ENCODE peak calls at places on chromosomes 11 and 22, in nine cellular contexts. One of them, this sample, is unnamed.

GRCh38 chr11:88318017-88318416 is 19.5 kb downstream of the CTSC start:
- DNase-seq in NCI-H460: no peak
- DNase-seq in activated CD8-positive, alpha-beta memory T cell treated with anti-CD3 and anti-CD28 coated beads, Interleukin-2, amount 10 ng/mL, durations not matched to agents 7 days and 5 days: no peak
- DNase-seq in CD4-positive, alpha-beta T cell: no peak
- DNase-seq in IMR-90: no peak
- DNase-seq in stimulated activated CD4-positive, alpha-beta T cell treated with anti-CD3 and anti-CD28 coated beads, Interleukin-1b, Interleukin-23, amount 100 ng/mL, for 1 hour: no peak
- DNase-seq in SW480: no peak
- DNase-seq in effector memory CD4-positive, alpha-beta T cell: no peak
- DNase-seq in dermis blood vessel endothelial cell: no peak
- DNase-seq in this sample: no peak

GRCh38 chr22:41327124-41327523 is 25.8 kb downstream of the ZC3H7B start:
- DNase-seq in activated CD8-positive, alpha-beta memory T cell treated with anti-CD3 and anti-CD28 coated beads, Interleukin-2, amount 10 ng/mL, durations not matched to agents 7 days and 5 days: no peak
- DNase-seq in NCI-H460: no peak
- DNase-seq in effector memory CD4-positive, alpha-beta T cell: no peak
- DNase-seq in CD4-positive, alpha-beta T cell: no peak
- DNase-seq in stimulated activated CD4-positive, alpha-beta T cell treated with anti-CD3 and anti-CD28 coated beads, Interleukin-1b, Interleukin-23, amount 100 ng/mL, for 1 hour: no peak
- DNase-seq in IMR-90: no peak
- DNase-seq in SW480: no peak
- DNase-seq in dermis blood vessel endothelial cell: peak; percentile 68
- DNase-seq in this sample: no peak

GRCh38 chr11:61173456-61173855 is 12.2 kb upstream of the VPS37C start:
- DNase-seq in activated CD8-positive, alpha-beta memory T cell treated with anti-CD3 and anti-CD28 coated beads, Interleukin-2, amount 10 ng/mL, durations not matched to agents 7 days and 5 days: no peak
- DNase-seq in CD4-positive, alpha-beta T cell: no peak
- DNase-seq in NCI-H460: no peak
- DNase-seq in stimulated activated CD4-positive, alpha-beta T cell treated with anti-CD3 and anti-CD28 coated beads, Interleukin-1b, Interleukin-23, amount 100 ng/mL, for 1 hour: no peak
- DNase-seq in IMR-90: peak; percentile 34
- DNase-seq in effector memory CD4-positive, alpha-beta T cell: no peak
- DNase-seq in SW480: no peak
- DNase-seq in dermis blood vessel endothelial cell: peak; percentile 50
- DNase-seq in this sample: no peak

GRCh38 chr11:71082454-71082853 is 169.9 kb downstream of the SHANK2 start:
- DNase-seq in IMR-90: no peak
- DNase-seq in NCI-H460: no peak
- DNase-seq in CD4-positive, alpha-beta T cell: no peak
- DNase-seq in dermis blood vessel endothelial cell: no peak
- DNase-seq in activated CD8-positive, alpha-beta memory T cell treated with anti-CD3 and anti-CD28 coated beads, Interleukin-2, amount 10 ng/mL, durations not matched to agents 7 days and 5 days: no peak
- DNase-seq in stimulated activated CD4-positive, alpha-beta T cell treated with anti-CD3 and anti-CD28 coated beads, Interleukin-1b, Interleukin-23, amount 100 ng/mL, for 1 hour: no peak
- DNase-seq in SW480: no peak
- DNase-seq in effector memory CD4-positive, alpha-beta T cell: no peak
- DNase-seq in this sample: no peak

GRCh38 chr11:2525941-2526807 is 81.4 kb downstream of the KCNQ1 start:
- DNase-seq in dermis blood vessel endothelial cell: no peak
- DNase-seq in NCI-H460: no peak
- DNase-seq in activated CD8-positive, alpha-beta memory T cell treated with anti-CD3 and anti-CD28 coated beads, Interleukin-2, amount 10 ng/mL, durations not matched to agents 7 days and 5 days: no peak
- DNase-seq in IMR-90: no peak
- DNase-seq in stimulated activated CD4-positive, alpha-beta T cell treated with anti-CD3 and anti-CD28 coated beads, Interleukin-1b, Interleukin-23, amount 100 ng/mL, for 1 hour: no peak
- DNase-seq in CD4-positive, alpha-beta T cell: no peak
- DNase-seq in SW480: no peak
- DNase-seq in effector memory CD4-positive, alpha-beta T cell: no peak
- DNase-seq in this sample: peak; percentile 61

GRCh38 chr11:65884716-65885092 is 3.6 kb downstream of the FIBP start:
- DNase-seq in activated CD8-positive, alpha-beta memory T cell treated with anti-CD3 and anti-CD28 coated beads, Interleukin-2, amount 10 ng/mL, durations not matched to agents 7 days and 5 days: peak; percentile 87
- DNase-seq in dermis blood vessel endothelial cell: peak; percentile 91
- DNase-seq in effector memory CD4-positive, alpha-beta T cell: peak; percentile 67
- DNase-seq in CD4-positive, alpha-beta T cell: peak; percentile 80
- DNase-seq in NCI-H460: peak; percentile 63
- DNase-seq in IMR-90: peak; percentile 65
- DNase-seq in SW480: peak; percentile 70
- DNase-seq in stimulated activated CD4-positive, alpha-beta T cell treated with anti-CD3 and anti-CD28 coated beads, Interleukin-1b, Interleukin-23, amount 100 ng/mL, for 1 hour: peak; percentile 67
- DNase-seq in this sample: no peak

GRCh38 chr11:60121259-60121658 is 32.8 kb downstream of the MS4A2 start:
- DNase-seq in CD4-positive, alpha-beta T cell: no peak
- DNase-seq in SW480: no peak
- DNase-seq in activated CD8-positive, alpha-beta memory T cell treated with anti-CD3 and anti-CD28 coated beads, Interleukin-2, amount 10 ng/mL, durations not matched to agents 7 days and 5 days: no peak
- DNase-seq in dermis blood vessel endothelial cell: no peak
- DNase-seq in NCI-H460: no peak
- DNase-seq in effector memory CD4-positive, alpha-beta T cell: no peak
- DNase-seq in IMR-90: no peak
- DNase-seq in stimulated activated CD4-positive, alpha-beta T cell treated with anti-CD3 and anti-CD28 coated beads, Interleukin-1b, Interleukin-23, amount 100 ng/mL, for 1 hour: no peak
- DNase-seq in this sample: no peak

GRCh38 chr22:39277135-39277607 is 32.4 kb upstream of the PDGFB start:
- DNase-seq in SW480: no peak
- DNase-seq in effector memory CD4-positive, alpha-beta T cell: no peak
- DNase-seq in IMR-90: peak; percentile 92
- DNase-seq in dermis blood vessel endothelial cell: no peak
- DNase-seq in activated CD8-positive, alpha-beta memory T cell treated with anti-CD3 and anti-CD28 coated beads, Interleukin-2, amount 10 ng/mL, durations not matched to agents 7 days and 5 days: no peak
- DNase-seq in CD4-positive, alpha-beta T cell: no peak
- DNase-seq in NCI-H460: no peak
- DNase-seq in stimulated activated CD4-positive, alpha-beta T cell treated with anti-CD3 and anti-CD28 coated beads, Interleukin-1b, Interleukin-23, amount 100 ng/mL, for 1 hour: no peak
- DNase-seq in this sample: no peak

GRCh38 chr11:69848196-69848595 is 29.0 kb upstream of the FGF3 start:
- DNase-seq in NCI-H460: no peak
- DNase-seq in effector memory CD4-positive, alpha-beta T cell: no peak
- DNase-seq in SW480: no peak
- DNase-seq in dermis blood vessel endothelial cell: peak; percentile 16
- DNase-seq in IMR-90: peak; percentile 32
- DNase-seq in stimulated activated CD4-positive, alpha-beta T cell treated with anti-CD3 and anti-CD28 coated beads, Interleukin-1b, Interleukin-23, amount 100 ng/mL, for 1 hour: no peak
- DNase-seq in activated CD8-positive, alpha-beta memory T cell treated with anti-CD3 and anti-CD28 coated beads, Interleukin-2, amount 10 ng/mL, durations not matched to agents 7 days and 5 days: no peak
- DNase-seq in CD4-positive, alpha-beta T cell: no peak
- DNase-seq in this sample: no peak

GRCh38 chr22:20946080-20946986 is 20.7 kb upstream of the AIFM3 start:
- DNase-seq in activated CD8-positive, alpha-beta memory T cell treated with anti-CD3 and anti-CD28 coated beads, Interleukin-2, amount 10 ng/mL, durations not matched to agents 7 days and 5 days: no peak
- DNase-seq in CD4-positive, alpha-beta T cell: no peak
- DNase-seq in SW480: no peak
- DNase-seq in dermis blood vessel endothelial cell: peak; percentile 83
- DNase-seq in IMR-90: peak; percentile 34
- DNase-seq in effector memory CD4-positive, alpha-beta T cell: no peak
- DNase-seq in NCI-H460: no peak
- DNase-seq in stimulated activated CD4-positive, alpha-beta T cell treated with anti-CD3 and anti-CD28 coated beads, Interleukin-1b, Interleukin-23, amount 100 ng/mL, for 1 hour: no peak
- DNase-seq in this sample: no peak

GRCh38 chr22:38233427-38233826 is 31.6 kb downstream of the MAFF start:
- DNase-seq in effector memory CD4-positive, alpha-beta T cell: no peak
- DNase-seq in dermis blood vessel endothelial cell: peak; percentile 79
- DNase-seq in CD4-positive, alpha-beta T cell: no peak
- DNase-seq in stimulated activated CD4-positive, alpha-beta T cell treated with anti-CD3 and anti-CD28 coated beads, Interleukin-1b, Interleukin-23, amount 100 ng/mL, for 1 hour: no peak
- DNase-seq in IMR-90: peak; percentile 45
- DNase-seq in activated CD8-positive, alpha-beta memory T cell treated with anti-CD3 and anti-CD28 coated beads, Interleukin-2, amount 10 ng/mL, durations not matched to agents 7 days and 5 days: no peak
- DNase-seq in NCI-H460: no peak
- DNase-seq in SW480: no peak
- DNase-seq in this sample: no peak

GRCh38 chr11:111427471-111427912 is 48.4 kb upstream of the POU2AF1 start:
- DNase-seq in SW480: no peak
- DNase-seq in CD4-positive, alpha-beta T cell: no peak
- DNase-seq in IMR-90: no peak
- DNase-seq in stimulated activated CD4-positive, alpha-beta T cell treated with anti-CD3 and anti-CD28 coated beads, Interleukin-1b, Interleukin-23, amount 100 ng/mL, for 1 hour: no peak
- DNase-seq in NCI-H460: no peak
- DNase-seq in dermis blood vessel endothelial cell: peak; percentile 42
- DNase-seq in activated CD8-positive, alpha-beta memory T cell treated with anti-CD3 and anti-CD28 coated beads, Interleukin-2, amount 10 ng/mL, durations not matched to agents 7 days and 5 days: no peak
- DNase-seq in effector memory CD4-positive, alpha-beta T cell: no peak
- DNase-seq in this sample: no peak

GRCh38 chr22:25745341-25746011 is 3.5 kb downstream of the MYO18B start:
- DNase-seq in NCI-H460: no peak
- DNase-seq in dermis blood vessel endothelial cell: no peak
- DNase-seq in IMR-90: peak; percentile 58
- DNase-seq in activated CD8-positive, alpha-beta memory T cell treated with anti-CD3 and anti-CD28 coated beads, Interleukin-2, amount 10 ng/mL, durations not matched to agents 7 days and 5 days: no peak
- DNase-seq in SW480: no peak
- DNase-seq in CD4-positive, alpha-beta T cell: no peak
- DNase-seq in effector memory CD4-positive, alpha-beta T cell: no peak
- DNase-seq in stimulated activated CD4-positive, alpha-beta T cell treated with anti-CD3 and anti-CD28 coated beads, Interleukin-1b, Interleukin-23, amount 100 ng/mL, for 1 hour: no peak
- DNase-seq in this sample: no peak

GRCh38 chr11:9219572-9219971 is 45.6 kb downstream of the DENND5A start:
- DNase-seq in stimulated activated CD4-positive, alpha-beta T cell treated with anti-CD3 and anti-CD28 coated beads, Interleukin-1b, Interleukin-23, amount 100 ng/mL, for 1 hour: no peak
- DNase-seq in activated CD8-positive, alpha-beta memory T cell treated with anti-CD3 and anti-CD28 coated beads, Interleukin-2, amount 10 ng/mL, durations not matched to agents 7 days and 5 days: no peak
- DNase-seq in NCI-H460: no peak
- DNase-seq in SW480: no peak
- DNase-seq in dermis blood vessel endothelial cell: no peak
- DNase-seq in effector memory CD4-positive, alpha-beta T cell: no peak
- DNase-seq in CD4-positive, alpha-beta T cell: no peak
- DNase-seq in IMR-90: peak; percentile 80
- DNase-seq in this sample: no peak

GRCh38 chr11:60960405-60960804 is 8.4 kb upstream of the SLC15A3 start:
- DNase-seq in IMR-90: no peak
- DNase-seq in dermis blood vessel endothelial cell: no peak
- DNase-seq in SW480: no peak
- DNase-seq in stimulated activated CD4-positive, alpha-beta T cell treated with anti-CD3 and anti-CD28 coated beads, Interleukin-1b, Interleukin-23, amount 100 ng/mL, for 1 hour: no peak
- DNase-seq in CD4-positive, alpha-beta T cell: no peak
- DNase-seq in activated CD8-positive, alpha-beta memory T cell treated with anti-CD3 and anti-CD28 coated beads, Interleukin-2, amount 10 ng/mL, durations not matched to agents 7 days and 5 days: no peak
- DNase-seq in effector memory CD4-positive, alpha-beta T cell: no peak
- DNase-seq in NCI-H460: no peak
- DNase-seq in this sample: no peak

GRCh38 chr22:37472418-37473006 is 13.7 kb downstream of the MFNG start:
- DNase-seq in CD4-positive, alpha-beta T cell: peak; percentile 48
- DNase-seq in dermis blood vessel endothelial cell: peak; percentile 62
- DNase-seq in stimulated activated CD4-positive, alpha-beta T cell treated with anti-CD3 and anti-CD28 coated beads, Interleukin-1b, Interleukin-23, amount 100 ng/mL, for 1 hour: peak; percentile 18
- DNase-seq in IMR-90: peak; percentile 28
- DNase-seq in SW480: peak; percentile 49
- DNase-seq in activated CD8-positive, alpha-beta memory T cell treated with anti-CD3 and anti-CD28 coated beads, Interleukin-2, amount 10 ng/mL, durations not matched to agents 7 days and 5 days: peak; percentile 57
- DNase-seq in effector memory CD4-positive, alpha-beta T cell: no peak
- DNase-seq in NCI-H460: no peak
- DNase-seq in this sample: peak; percentile 67

GRCh38 chr11:22521226-22521625 is 104.4 kb downstream of the FANCF start:
- DNase-seq in dermis blood vessel endothelial cell: no peak
- DNase-seq in NCI-H460: no peak
- DNase-seq in effector memory CD4-positive, alpha-beta T cell: no peak
- DNase-seq in CD4-positive, alpha-beta T cell: no peak
- DNase-seq in SW480: peak; percentile 22
- DNase-seq in activated CD8-positive, alpha-beta memory T cell treated with anti-CD3 and anti-CD28 coated beads, Interleukin-2, amount 10 ng/mL, durations not matched to agents 7 days and 5 days: no peak
- DNase-seq in stimulated activated CD4-positive, alpha-beta T cell treated with anti-CD3 and anti-CD28 coated beads, Interleukin-1b, Interleukin-23, amount 100 ng/mL, for 1 hour: no peak
- DNase-seq in IMR-90: peak; percentile 48
- DNase-seq in this sample: no peak

GRCh38 chr22:50569896-50570535 is 7.3 kb upstream of the SYCE3 start:
- DNase-seq in CD4-positive, alpha-beta T cell: no peak
- DNase-seq in effector memory CD4-positive, alpha-beta T cell: no peak
- DNase-seq in activated CD8-positive, alpha-beta memory T cell treated with anti-CD3 and anti-CD28 coated beads, Interleukin-2, amount 10 ng/mL, durations not matched to agents 7 days and 5 days: no peak
- DNase-seq in NCI-H460: no peak
- DNase-seq in SW480: no peak
- DNase-seq in IMR-90: no peak
- DNase-seq in dermis blood vessel endothelial cell: no peak
- DNase-seq in stimulated activated CD4-positive, alpha-beta T cell treated with anti-CD3 and anti-CD28 coated beads, Interleukin-1b, Interleukin-23, amount 100 ng/mL, for 1 hour: no peak
- DNase-seq in this sample: no peak

GRCh38 chr11:66842501-66842895 is 743 bp upstream of the RCE1 start:
- DNase-seq in SW480: no peak
- DNase-seq in CD4-positive, alpha-beta T cell: no peak
- DNase-seq in activated CD8-positive, alpha-beta memory T cell treated with anti-CD3 and anti-CD28 coated beads, Interleukin-2, amount 10 ng/mL, durations not matched to agents 7 days and 5 days: no peak
- DNase-seq in effector memory CD4-positive, alpha-beta T cell: no peak
- DNase-seq in dermis blood vessel endothelial cell: no peak
- DNase-seq in NCI-H460: no peak
- DNase-seq in stimulated activated CD4-positive, alpha-beta T cell treated with anti-CD3 and anti-CD28 coated beads, Interleukin-1b, Interleukin-23, amount 100 ng/mL, for 1 hour: no peak
- DNase-seq in IMR-90: no peak
- DNase-seq in this sample: no peak

GRCh38 chr11:76669901-76670474 is 559 bp downstream of the LRRC32 start:
- DNase-seq in stimulated activated CD4-positive, alpha-beta T cell treated with anti-CD3 and anti-CD28 coated beads, Interleukin-1b, Interleukin-23, amount 100 ng/mL, for 1 hour: no peak
- DNase-seq in activated CD8-positive, alpha-beta memory T cell treated with anti-CD3 and anti-CD28 coated beads, Interleukin-2, amount 10 ng/mL, durations not matched to agents 7 days and 5 days: no peak
- DNase-seq in NCI-H460: no peak
- DNase-seq in CD4-positive, alpha-beta T cell: no peak
- DNase-seq in SW480: no peak
- DNase-seq in IMR-90: peak; percentile 88
- DNase-seq in dermis blood vessel endothelial cell: peak; percentile 82
- DNase-seq in effector memory CD4-positive, alpha-beta T cell: no peak
- DNase-seq in this sample: peak; percentile 51

GRCh38 chr11:71473793-71474080 is 20.7 kb downstream of the NADSYN1 start:
- DNase-seq in IMR-90: no peak
- DNase-seq in NCI-H460: no peak
- DNase-seq in SW480: no peak
- DNase-seq in stimulated activated CD4-positive, alpha-beta T cell treated with anti-CD3 and anti-CD28 coated beads, Interleukin-1b, Interleukin-23, amount 100 ng/mL, for 1 hour: no peak
- DNase-seq in dermis blood vessel endothelial cell: no peak
- DNase-seq in effector memory CD4-positive, alpha-beta T cell: no peak
- DNase-seq in activated CD8-positive, alpha-beta memory T cell treated with anti-CD3 and anti-CD28 coated beads, Interleukin-2, amount 10 ng/mL, durations not matched to agents 7 days and 5 days: no peak
- DNase-seq in CD4-positive, alpha-beta T cell: no peak
- DNase-seq in this sample: no peak

GRCh38 chr11:20066013-20066782 is 94.1 kb downstream of the DBX1 start:
- DNase-seq in activated CD8-positive, alpha-beta memory T cell treated with anti-CD3 and anti-CD28 coated beads, Interleukin-2, amount 10 ng/mL, durations not matched to agents 7 days and 5 days: no peak
- DNase-seq in SW480: no peak
- DNase-seq in CD4-positive, alpha-beta T cell: no peak
- DNase-seq in effector memory CD4-positive, alpha-beta T cell: no peak
- DNase-seq in stimulated activated CD4-positive, alpha-beta T cell treated with anti-CD3 and anti-CD28 coated beads, Interleukin-1b, Interleukin-23, amount 100 ng/mL, for 1 hour: no peak
- DNase-seq in IMR-90: no peak
- DNase-seq in NCI-H460: no peak
- DNase-seq in dermis blood vessel endothelial cell: peak; percentile 91
- DNase-seq in this sample: no peak

GRCh38 chr22:48975886-48976285 is 851.8 kb downstream of the BRD1 start:
- DNase-seq in NCI-H460: no peak
- DNase-seq in CD4-positive, alpha-beta T cell: no peak
- DNase-seq in dermis blood vessel endothelial cell: no peak
- DNase-seq in stimulated activated CD4-positive, alpha-beta T cell treated with anti-CD3 and anti-CD28 coated beads, Interleukin-1b, Interleukin-23, amount 100 ng/mL, for 1 hour: no peak
- DNase-seq in activated CD8-positive, alpha-beta memory T cell treated with anti-CD3 and anti-CD28 coated beads, Interleukin-2, amount 10 ng/mL, durations not matched to agents 7 days and 5 days: no peak
- DNase-seq in IMR-90: no peak
- DNase-seq in effector memory CD4-positive, alpha-beta T cell: no peak
- DNase-seq in SW480: no peak
- DNase-seq in this sample: no peak

GRCh38 chr11:47967577-47968230 is 12.7 kb upstream of the PTPRJ start:
- DNase-seq in dermis blood vessel endothelial cell: no peak
- DNase-seq in activated CD8-positive, alpha-beta memory T cell treated with anti-CD3 and anti-CD28 coated beads, Interleukin-2, amount 10 ng/mL, durations not matched to agents 7 days and 5 days: no peak
- DNase-seq in NCI-H460: no peak
- DNase-seq in stimulated activated CD4-positive, alpha-beta T cell treated with anti-CD3 and anti-CD28 coated beads, Interleukin-1b, Interleukin-23, amount 100 ng/mL, for 1 hour: no peak
- DNase-seq in CD4-positive, alpha-beta T cell: no peak
- DNase-seq in SW480: no peak
- DNase-seq in effector memory CD4-positive, alpha-beta T cell: no peak
- DNase-seq in IMR-90: peak; percentile 32
- DNase-seq in this sample: no peak

GRCh38 chr11:128772814-128773213 is 78.9 kb downstream of the FLI1 start:
- DNase-seq in CD4-positive, alpha-beta T cell: peak; percentile 34
- DNase-seq in NCI-H460: no peak
- DNase-seq in stimulated activated CD4-positive, alpha-beta T cell treated with anti-CD3 and anti-CD28 coated beads, Interleukin-1b, Interleukin-23, amount 100 ng/mL, for 1 hour: no peak
- DNase-seq in activated CD8-positive, alpha-beta memory T cell treated with anti-CD3 and anti-CD28 coated beads, Interleukin-2, amount 10 ng/mL, durations not matched to agents 7 days and 5 days: peak; percentile 54
- DNase-seq in effector memory CD4-positive, alpha-beta T cell: peak; percentile 50
- DNase-seq in SW480: no peak
- DNase-seq in dermis blood vessel endothelial cell: peak; percentile 52
- DNase-seq in IMR-90: no peak
- DNase-seq in this sample: peak; percentile 80

GRCh38 chr11:96219981-96220623 is 122.9 kb downstream of the MAML2 start:
- DNase-seq in activated CD8-positive, alpha-beta memory T cell treated with anti-CD3 and anti-CD28 coated beads, Interleukin-2, amount 10 ng/mL, durations not matched to agents 7 days and 5 days: no peak
- DNase-seq in IMR-90: peak; percentile 62
- DNase-seq in dermis blood vessel endothelial cell: peak; percentile 68
- DNase-seq in stimulated activated CD4-positive, alpha-beta T cell treated with anti-CD3 and anti-CD28 coated beads, Interleukin-1b, Interleukin-23, amount 100 ng/mL, for 1 hour: no peak
- DNase-seq in NCI-H460: peak; percentile 79
- DNase-seq in CD4-positive, alpha-beta T cell: no peak
- DNase-seq in effector memory CD4-positive, alpha-beta T cell: no peak
- DNase-seq in SW480: no peak
- DNase-seq in this sample: no peak

GRCh38 chr11:19595840-19596751 is 116.5 kb upstream of the NAV2 start:
- DNase-seq in activated CD8-positive, alpha-beta memory T cell treated with anti-CD3 and anti-CD28 coated beads, Interleukin-2, amount 10 ng/mL, durations not matched to agents 7 days and 5 days: no peak
- DNase-seq in CD4-positive, alpha-beta T cell: no peak
- DNase-seq in SW480: no peak
- DNase-seq in effector memory CD4-positive, alpha-beta T cell: no peak
- DNase-seq in dermis blood vessel endothelial cell: peak; percentile 80
- DNase-seq in NCI-H460: no peak
- DNase-seq in IMR-90: peak; percentile 90
- DNase-seq in stimulated activated CD4-positive, alpha-beta T cell treated with anti-CD3 and anti-CD28 coated beads, Interleukin-1b, Interleukin-23, amount 100 ng/mL, for 1 hour: no peak
- DNase-seq in this sample: no peak

GRCh38 chr22:38862375-38863329 is 9.4 kb downstream of the CBX6 start:
- DNase-seq in IMR-90: no peak
- DNase-seq in CD4-positive, alpha-beta T cell: no peak
- DNase-seq in SW480: no peak
- DNase-seq in effector memory CD4-positive, alpha-beta T cell: no peak
- DNase-seq in activated CD8-positive, alpha-beta memory T cell treated with anti-CD3 and anti-CD28 coated beads, Interleukin-2, amount 10 ng/mL, durations not matched to agents 7 days and 5 days: no peak
- DNase-seq in stimulated activated CD4-positive, alpha-beta T cell treated with anti-CD3 and anti-CD28 coated beads, Interleukin-1b, Interleukin-23, amount 100 ng/mL, for 1 hour: no peak
- DNase-seq in dermis blood vessel endothelial cell: no peak
- DNase-seq in NCI-H460: no peak
- DNase-seq in this sample: no peak

GRCh38 chr11:116882386-116882785 is 45.0 kb upstream of the APOA1 start:
- DNase-seq in CD4-positive, alpha-beta T cell: no peak
- DNase-seq in effector memory CD4-positive, alpha-beta T cell: no peak
- DNase-seq in stimulated activated CD4-positive, alpha-beta T cell treated with anti-CD3 and anti-CD28 coated beads, Interleukin-1b, Interleukin-23, amount 100 ng/mL, for 1 hour: no peak
- DNase-seq in activated CD8-positive, alpha-beta memory T cell treated with anti-CD3 and anti-CD28 coated beads, Interleukin-2, amount 10 ng/mL, durations not matched to agents 7 days and 5 days: no peak
- DNase-seq in IMR-90: peak; percentile 93
- DNase-seq in SW480: peak; percentile 9
- DNase-seq in dermis blood vessel endothelial cell: no peak
- DNase-seq in NCI-H460: no peak
- DNase-seq in this sample: no peak

GRCh38 chr11:88320149-88320559 is 17.4 kb downstream of the CTSC start:
- DNase-seq in dermis blood vessel endothelial cell: no peak
- DNase-seq in effector memory CD4-positive, alpha-beta T cell: no peak
- DNase-seq in stimulated activated CD4-positive, alpha-beta T cell treated with anti-CD3 and anti-CD28 coated beads, Interleukin-1b, Interleukin-23, amount 100 ng/mL, for 1 hour: no peak
- DNase-seq in IMR-90: peak; percentile 76
- DNase-seq in SW480: no peak
- DNase-seq in CD4-positive, alpha-beta T cell: no peak
- DNase-seq in activated CD8-positive, alpha-beta memory T cell treated with anti-CD3 and anti-CD28 coated beads, Interleukin-2, amount 10 ng/mL, durations not matched to agents 7 days and 5 days: no peak
- DNase-seq in NCI-H460: no peak
- DNase-seq in this sample: no peak

GRCh38 chr11:121596195-121597145 is 143.7 kb upstream of the SORL1-AS1 start:
- DNase-seq in CD4-positive, alpha-beta T cell: no peak
- DNase-seq in IMR-90: peak; percentile 48
- DNase-seq in SW480: no peak
- DNase-seq in NCI-H460: no peak
- DNase-seq in stimulated activated CD4-positive, alpha-beta T cell treated with anti-CD3 and anti-CD28 coated beads, Interleukin-1b, Interleukin-23, amount 100 ng/mL, for 1 hour: no peak
- DNase-seq in effector memory CD4-positive, alpha-beta T cell: no peak
- DNase-seq in dermis blood vessel endothelial cell: no peak
- DNase-seq in activated CD8-positive, alpha-beta memory T cell treated with anti-CD3 and anti-CD28 coated beads, Interleukin-2, amount 10 ng/mL, durations not matched to agents 7 days and 5 days: no peak
- DNase-seq in this sample: no peak